ENCODE peak calls at places on chromosomes 4 and X, in eight cellular contexts. L is activated T-helper 1 cell treated with anti-CD3 and anti-CD28 coated beads, Interleukin-12 subunit alpha, Interleukin-12 subunit beta, Interleukin-2, Interleukin-4 antibody, amounts not matched to agents 30 ng/mL and 10 ng/mL and 1 ng/mL, durations not matched to agents 14 hours and 24 hours and 36 hours; U is left cardiac atrium; Y is choroid plexus epithelial cell; V is hippocampal formation; J is NCI-H2029 treated with DMSO at 0.1 percent for 48 hours; T is NCI-H69; S is ureter. N is an unnamed sample.

GRCh38 chr4:77994194-77994721 is 62.9 kb upstream of the FRAS1 start:
- DNase-seq in L (no peak), U (no peak), Y (peak), V (no peak), J (no peak), T (no peak), S (no peak), N (peak)

GRCh38 chrX:16930392-16930791 is 16.1 kb upstream of the REPS2 start:
- DNase-seq in L (no peak), U (no peak), Y (peak), V (no peak), J (no peak), T (no peak), S (no peak), N (no peak)

GRCh38 chrX:11382935-11383334 is 89.7 kb downstream of the AMELX start:
- DNase-seq in L (no peak), U (no peak), Y (no peak), V (no peak), J (no peak), T (no peak), S (no peak), N (no peak)

GRCh38 chrX:46485897-46486296 is 59.3 kb downstream of the ZNF674 start:
- DNase-seq in L (no peak), U (no peak), Y (no peak), V (no peak), J (no peak), T (peak), S (no peak), N (peak)

GRCh38 chr4:25823632-25824031 is 39.2 kb downstream of the SEL1L3 start:
- DNase-seq in L (no peak), U (no peak), Y (no peak), V (no peak), J (no peak), T (peak), S (no peak), N (no peak)

GRCh38 chr4:8274772-8275241 is 5.3 kb downstream of the HTRA3 start:
- DNase-seq in L (no peak), U (peak), Y (peak), V (peak), J (no peak), T (peak), S (peak), N (no peak)

GRCh38 chr4:15149842-15150592 is 147.7 kb downstream of the CPEB2 start:
- DNase-seq in L (no peak), U (peak), Y (peak), V (peak), J (peak), T (peak), S (peak), N (peak)

GRCh38 chr4:77052352-77052751 is 23.4 kb downstream of the CCNI start:
- DNase-seq in L (peak), U (no peak), Y (peak), V (no peak), J (no peak), T (peak), S (no peak), N (peak)

GRCh38 chr4:173448103-173448502 is 49.2 kb upstream of the SCRG1 start:
- DNase-seq in L (no peak), U (peak), Y (peak), V (peak), J (peak), T (peak), S (no peak), N (no peak)

GRCh38 chrX:73987166-73987565 is 316.8 kb upstream of the ZCCHC13 start:
- DNase-seq in L (no peak), U (no peak), Y (no peak), V (no peak), J (no peak), T (no peak), S (no peak), N (no peak)

GRCh38 chr4:110622841-110623709 is at the start of gene PITX2:
- DNase-seq in L (peak), U (peak), Y (peak), V (no peak), J (no peak), T (peak), S (peak), N (peak)

GRCh38 chrX:27565992-27566391 is 24.2 kb upstream of the DCAF8L2 start:
- DNase-seq in L (no peak), U (no peak), Y (peak), V (no peak), J (no peak), T (no peak), S (no peak), N (no peak)

GRCh38 chrX:133961046-133961445 is 24.3 kb downstream of the GPC3 start:
- DNase-seq in L (no peak), U (no peak), Y (no peak), V (no peak), J (no peak), T (no peak), S (no peak), N (no peak)

GRCh38 chr4:169369634-169370033 is 98.9 kb upstream of the SH3RF1 start:
- DNase-seq in L (no peak), U (no peak), Y (no peak), V (no peak), J (no peak), T (peak), S (no peak), N (no peak)

GRCh38 chr4:83293305-83294046 is 8.9 kb upstream of the COQ2 start:
- DNase-seq in L (no peak), U (no peak), Y (no peak), V (no peak), J (no peak), T (no peak), S (no peak), N (no peak)

GRCh38 chr4:57231781-57232180 is 121.6 kb upstream of the IGFBP7 start:
- DNase-seq in L (no peak), U (no peak), Y (peak), V (no peak), J (no peak), T (no peak), S (no peak), N (no peak)

GRCh38 chr4:183600189-183600685 is 58.7 kb downstream of the RWDD4 start:
- DNase-seq in L (no peak), U (no peak), Y (peak), V (no peak), J (no peak), T (peak), S (no peak), N (peak)

GRCh38 chr4:140769209-140769608 is 13.0 kb upstream of the TBC1D9 start:
- DNase-seq in L (no peak), U (no peak), Y (peak), V (no peak), J (no peak), T (no peak), S (no peak), N (no peak)

GRCh38 chr4:83516042-83516772 is 19.7 kb upstream of the GPAT3 start:
- DNase-seq in L (no peak), U (peak), Y (peak), V (no peak), J (no peak), T (no peak), S (no peak), N (no peak)

GRCh38 chr4:8763966-8764901 is 107.4 kb downstream of the HMX1 start:
- DNase-seq in L (no peak), U (peak), Y (no peak), V (no peak), J (no peak), T (no peak), S (no peak), N (no peak)

GRCh38 chr4:101711590-101712255 is 78.8 kb upstream of the BANK1 start:
- DNase-seq in L (no peak), U (no peak), Y (peak), V (no peak), J (no peak), T (peak), S (no peak), N (no peak)

GRCh38 chr4:76984788-76985211 is 35.2 kb downstream of the SEPTIN11 start:
- DNase-seq in L (no peak), U (peak), Y (peak), V (peak), J (no peak), T (peak), S (peak), N (no peak)

GRCh38 chrX:107566603-107567262 is 61.6 kb upstream of the PRPS1 start:
- DNase-seq in L (no peak), U (no peak), Y (peak), V (no peak), J (no peak), T (peak), S (no peak), N (no peak)

GRCh38 chrX:31500920-31501319 is 429.1 kb upstream of the FTHL17 start:
- DNase-seq in L (no peak), U (no peak), Y (peak), V (no peak), J (no peak), T (no peak), S (no peak), N (no peak)

GRCh38 chr4:87220094-87220831 is at the start of gene KLHL8:
- DNase-seq in L (peak), U (peak), Y (peak), V (peak), J (peak), T (peak), S (peak), N (peak)

GRCh38 chr4:181569553-181569952 is 673.6 kb upstream of the TENM3 start:
- DNase-seq in L (no peak), U (no peak), Y (peak), V (peak), J (no peak), T (peak), S (no peak), N (no peak)

GRCh38 chr4:183504930-183505555 is at the start of gene ING2:
- DNase-seq in L (no peak), U (no peak), Y (no peak), V (peak), J (no peak), T (peak), S (peak), N (no peak)

GRCh38 chrX:13285693-13286092 is 34.2 kb downstream of the ATXN3L start:
- DNase-seq in L (no peak), U (no peak), Y (no peak), V (no peak), J (no peak), T (no peak), S (no peak), N (peak)

GRCh38 chr4:26753642-26754041 is 107.0 kb upstream of the STIM2 start:
- DNase-seq in L (no peak), U (peak), Y (peak), V (no peak), J (peak), T (peak), S (no peak), N (no peak)

GRCh38 chrX:46865281-46865680 is 28.4 kb downstream of the RP2 start:
- DNase-seq in L (no peak), U (no peak), Y (peak), V (no peak), J (no peak), T (no peak), S (no peak), N (no peak)

GRCh38 chrX:95383778-95384177 is 1300.9 kb upstream of the DIAPH2 start:
- DNase-seq in L (no peak), U (no peak), Y (no peak), V (no peak), J (no peak), T (peak), S (no peak), N (no peak)

GRCh38 chr4:14111730-14112171 is 484.2 kb upstream of the BOD1L1 start:
- DNase-seq in L (no peak), U (no peak), Y (no peak), V (no peak), J (no peak), T (no peak), S (no peak), N (no peak)

GRCh38 chr4:67712650-67713530 is 11.9 kb upstream of the UBA6 start:
- DNase-seq in L (no peak), U (no peak), Y (no peak), V (no peak), J (no peak), T (peak), S (no peak), N (peak)

GRCh38 chrX:68895339-68896250 is 66.8 kb downstream of the EFNB1 start:
- DNase-seq in L (no peak), U (peak), Y (peak), V (no peak), J (no peak), T (peak), S (peak), N (no peak)

GRCh38 chr4:127240721-127241120 is 392.0 kb upstream of the INTU start:
- DNase-seq in L (no peak), U (no peak), Y (no peak), V (no peak), J (no peak), T (no peak), S (no peak), N (no peak)

GRCh38 chr4:5809216-5809776 is 83.6 kb downstream of the CRMP1 start:
- DNase-seq in L (no peak), U (no peak), Y (no peak), V (no peak), J (no peak), T (no peak), S (no peak), N (no peak)

GRCh38 chrX:48703228-48703627 is 6.7 kb downstream of the SUV39H1 start:
- DNase-seq in L (no peak), U (no peak), Y (no peak), V (no peak), J (no peak), T (no peak), S (no peak), N (no peak)